ENCODE peak calls at places on chromosomes 2 and 18, in six cellular contexts. One of them, this sample, is unnamed.

GRCh38 chr18:67672142-67672541 is 155.6 kb upstream of the DSEL start:
- DNase-seq in AG04449: peak; percentile 7
- DNase-seq in heart left ventricle: no peak
- DNase-seq in tibial nerve: no peak
- DNase-seq in GM12865: no peak
- DNase-seq in fibroblast of pulmonary artery: no peak
- DNase-seq in this sample: peak; percentile 89

GRCh38 chr2:196970089-196970488 is 43.6 kb upstream of the PGAP1 start:
- DNase-seq in AG04449: no peak
- DNase-seq in heart left ventricle: no peak
- DNase-seq in tibial nerve: no peak
- DNase-seq in GM12865: no peak
- DNase-seq in fibroblast of pulmonary artery: no peak
- DNase-seq in this sample: no peak

GRCh38 chr2:190534310-190535118 is at the start of gene NEMP2:
- DNase-seq in AG04449: no peak
- DNase-seq in heart left ventricle: peak; percentile 87
- DNase-seq in tibial nerve: peak; percentile 50
- DNase-seq in GM12865: peak; percentile 95
- DNase-seq in fibroblast of pulmonary artery: peak; percentile 58
- DNase-seq in this sample: no peak

GRCh38 chr2:28613181-28613580 is 117.3 kb downstream of the PLB1 start:
- DNase-seq in AG04449: no peak
- DNase-seq in heart left ventricle: no peak
- DNase-seq in tibial nerve: no peak
- DNase-seq in GM12865: no peak
- DNase-seq in fibroblast of pulmonary artery: no peak
- DNase-seq in this sample: no peak

GRCh38 chr2:173991857-173992588 is 26.9 kb upstream of the SP3 start:
- DNase-seq in AG04449: no peak
- DNase-seq in heart left ventricle: peak; percentile 53
- DNase-seq in tibial nerve: peak; percentile 79
- DNase-seq in GM12865: peak; percentile 54
- DNase-seq in fibroblast of pulmonary artery: peak; percentile 71
- DNase-seq in this sample: peak; percentile 77

GRCh38 chr2:78063246-78064020 is 541.3 kb upstream of the LRRTM4 start:
- DNase-seq in AG04449: no peak
- DNase-seq in heart left ventricle: no peak
- DNase-seq in tibial nerve: no peak
- DNase-seq in GM12865: no peak
- DNase-seq in fibroblast of pulmonary artery: no peak
- DNase-seq in this sample: no peak

GRCh38 chr2:170176212-170176611 is 1.7 kb upstream of the MYO3B start:
- DNase-seq in AG04449: no peak
- DNase-seq in heart left ventricle: no peak
- DNase-seq in tibial nerve: no peak
- DNase-seq in GM12865: no peak
- DNase-seq in fibroblast of pulmonary artery: no peak
- DNase-seq in this sample: no peak

GRCh38 chr18:76274470-76275289 is 220.4 kb downstream of the ZNF516 start:
- DNase-seq in AG04449: no peak
- DNase-seq in heart left ventricle: no peak
- DNase-seq in tibial nerve: no peak
- DNase-seq in GM12865: peak; percentile 18
- DNase-seq in fibroblast of pulmonary artery: no peak
- DNase-seq in this sample: no peak

GRCh38 chr2:77552956-77553355 is 30.8 kb upstream of the LRRTM4 start:
- DNase-seq in AG04449: no peak
- DNase-seq in heart left ventricle: no peak
- DNase-seq in tibial nerve: no peak
- DNase-seq in GM12865: no peak
- DNase-seq in fibroblast of pulmonary artery: no peak
- DNase-seq in this sample: no peak

GRCh38 chr2:156562136-156562535 is 126.0 kb downstream of the GPD2 start:
- DNase-seq in AG04449: no peak
- DNase-seq in heart left ventricle: no peak
- DNase-seq in tibial nerve: no peak
- DNase-seq in GM12865: no peak
- DNase-seq in fibroblast of pulmonary artery: no peak
- DNase-seq in this sample: no peak

GRCh38 chr2:86807462-86808275 is 17.0 kb upstream of the CD8A start:
- DNase-seq in AG04449: no peak
- DNase-seq in heart left ventricle: no peak
- DNase-seq in tibial nerve: no peak
- DNase-seq in GM12865: peak; percentile 32
- DNase-seq in fibroblast of pulmonary artery: peak; percentile 25
- DNase-seq in this sample: no peak

GRCh38 chr2:230202430-230203109 is 17.2 kb downstream of the SP110 start:
- DNase-seq in AG04449: no peak
- DNase-seq in heart left ventricle: no peak
- DNase-seq in tibial nerve: no peak
- DNase-seq in GM12865: peak; percentile 82
- DNase-seq in fibroblast of pulmonary artery: no peak
- DNase-seq in this sample: no peak

GRCh38 chr2:224433442-224433841 is 31.5 kb upstream of the FAM124B start:
- DNase-seq in AG04449: no peak
- DNase-seq in heart left ventricle: no peak
- DNase-seq in tibial nerve: no peak
- DNase-seq in GM12865: no peak
- DNase-seq in fibroblast of pulmonary artery: no peak
- DNase-seq in this sample: no peak

GRCh38 chr2:237603049-237603717 is 12.6 kb upstream of the RAB17 start:
- DNase-seq in AG04449: no peak
- DNase-seq in heart left ventricle: no peak
- DNase-seq in tibial nerve: no peak
- DNase-seq in GM12865: no peak
- DNase-seq in fibroblast of pulmonary artery: no peak
- DNase-seq in this sample: no peak
- H3K4me3 ChIP-seq in AG04449: no peak overlapping the region
- H3K4me3 ChIP-seq in heart left ventricle: peak overlapping the region; percentile 12
- H3K4me3 ChIP-seq in tibial nerve: no peak overlapping the region
- H3K4me3 ChIP-seq in GM12865: no peak overlapping the region
- H3K4me3 ChIP-seq in fibroblast of pulmonary artery: no peak overlapping the region
- H3K4me3 ChIP-seq in this sample: no peak overlapping the region

DNA sequence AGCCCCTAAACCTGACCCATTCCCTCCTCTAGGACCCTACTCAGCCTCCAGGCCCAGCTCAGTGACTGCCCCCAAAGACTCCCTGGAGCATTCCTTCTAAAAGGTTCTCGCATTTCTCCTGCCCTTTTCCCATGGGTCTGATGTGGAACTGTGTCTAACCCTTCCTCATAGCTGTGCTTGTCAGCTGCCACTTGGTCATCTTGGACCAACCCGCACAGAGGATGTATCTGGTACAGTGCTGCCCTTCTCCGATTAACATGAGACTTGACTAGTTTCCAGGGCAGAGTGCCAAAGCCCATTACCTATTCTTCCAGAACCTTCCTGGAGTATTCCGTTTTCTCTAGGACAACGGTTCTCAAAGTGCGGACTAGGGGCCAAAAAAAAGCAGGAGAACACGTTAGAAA is 518 bp upstream of the NFU1 start:
- DNase-seq in AG04449: no peak
- DNase-seq in heart left ventricle: peak; percentile 55
- DNase-seq in tibial nerve: peak; percentile 17
- DNase-seq in GM12865: no peak
- DNase-seq in fibroblast of pulmonary artery: no peak
- DNase-seq in this sample: no peak
- H3K4me3 ChIP-seq in AG04449: peak overlapping the region; percentile 95
- H3K4me3 ChIP-seq in heart left ventricle: peak overlapping the region; percentile 84
- H3K4me3 ChIP-seq in tibial nerve: peak overlapping the region; percentile 72
- H3K4me3 ChIP-seq in GM12865: peak overlapping the region; percentile 68
- H3K4me3 ChIP-seq in fibroblast of pulmonary artery: peak overlapping the region; percentile 83
- H3K4me3 ChIP-seq in this sample: peak overlapping the region; percentile 77

GRCh38 chr18:77439888-77440287 is 190.2 kb downstream of the GALR1 start:
- DNase-seq in AG04449: no peak
- DNase-seq in heart left ventricle: no peak
- DNase-seq in tibial nerve: no peak
- DNase-seq in GM12865: peak; percentile 6
- DNase-seq in fibroblast of pulmonary artery: no peak
- DNase-seq in this sample: no peak

GRCh38 chr18:77444385-77444784 is 194.7 kb downstream of the GALR1 start:
- DNase-seq in AG04449: no peak
- DNase-seq in heart left ventricle: no peak
- DNase-seq in tibial nerve: no peak
- DNase-seq in GM12865: no peak
- DNase-seq in fibroblast of pulmonary artery: no peak
- DNase-seq in this sample: no peak

GRCh38 chr18:77448046-77448445 is 198.4 kb downstream of the GALR1 start:
- DNase-seq in AG04449: no peak
- DNase-seq in heart left ventricle: no peak
- DNase-seq in tibial nerve: no peak
- DNase-seq in GM12865: no peak
- DNase-seq in fibroblast of pulmonary artery: no peak
- DNase-seq in this sample: no peak

DNA sequence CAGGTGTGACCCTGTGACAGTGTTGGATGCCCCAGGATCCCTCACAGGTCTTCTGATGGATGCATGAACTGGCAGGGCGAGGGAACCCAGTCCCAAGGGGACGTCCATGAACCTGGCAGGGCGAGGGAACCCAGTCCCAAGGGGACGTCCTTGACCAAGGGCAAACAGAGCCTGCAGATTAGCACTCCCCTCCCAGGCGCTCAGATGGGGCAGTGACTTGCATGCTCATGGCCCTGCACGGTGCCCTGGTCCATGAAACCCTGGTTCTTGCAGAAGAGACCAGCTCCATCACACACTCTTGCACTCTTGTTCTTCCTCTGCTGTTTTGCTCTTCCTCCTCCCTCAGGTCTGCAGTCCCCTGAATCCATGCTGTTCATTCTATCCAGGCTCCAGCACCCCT is 192.7 kb downstream of the GALR1 start:
- DNase-seq in AG04449: no peak
- DNase-seq in heart left ventricle: no peak
- DNase-seq in tibial nerve: no peak
- DNase-seq in GM12865: no peak
- DNase-seq in fibroblast of pulmonary artery: no peak
- DNase-seq in this sample: no peak
- H3K4me3 ChIP-seq in AG04449: no peak overlapping the region
- H3K4me3 ChIP-seq in heart left ventricle: no peak overlapping the region
- H3K4me3 ChIP-seq in tibial nerve: no peak overlapping the region
- H3K4me3 ChIP-seq in GM12865: no peak overlapping the region
- H3K4me3 ChIP-seq in fibroblast of pulmonary artery: no peak overlapping the region
- H3K4me3 ChIP-seq in this sample: no peak overlapping the region

DNA sequence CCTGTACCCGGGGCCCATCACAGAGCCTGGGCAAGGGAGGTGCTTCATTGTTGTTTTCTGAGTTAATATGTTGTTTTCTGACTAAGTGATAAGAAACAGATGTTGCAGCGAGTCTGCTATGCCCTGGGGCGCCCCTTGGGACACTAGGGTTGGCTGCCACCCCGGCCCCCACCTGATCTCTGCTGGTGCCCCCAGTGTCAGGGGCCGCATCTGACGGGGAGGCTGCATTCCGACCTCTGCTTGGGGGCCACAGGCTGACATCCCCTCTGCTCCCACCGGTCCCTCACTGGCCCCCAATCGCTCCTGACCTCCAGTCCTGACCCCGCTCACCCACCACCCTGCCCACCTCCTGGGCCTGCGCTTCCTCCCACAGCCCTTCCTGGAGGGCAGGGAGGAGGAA is 65.9 kb downstream of the LONRF2 start:
- DNase-seq in AG04449: no peak
- DNase-seq in heart left ventricle: no peak
- DNase-seq in tibial nerve: no peak
- DNase-seq in GM12865: no peak
- DNase-seq in fibroblast of pulmonary artery: no peak
- DNase-seq in this sample: no peak
- H3K4me3 ChIP-seq in AG04449: no peak overlapping the region
- H3K4me3 ChIP-seq in heart left ventricle: no peak overlapping the region
- H3K4me3 ChIP-seq in tibial nerve: no peak overlapping the region
- H3K4me3 ChIP-seq in GM12865: no peak overlapping the region
- H3K4me3 ChIP-seq in fibroblast of pulmonary artery: no peak overlapping the region
- H3K4me3 ChIP-seq in this sample: no peak overlapping the region

GRCh38 chr2:106542730-106543359 is 55.7 kb downstream of the CD8B2 start:
- DNase-seq in AG04449: no peak
- DNase-seq in heart left ventricle: peak; percentile 63
- DNase-seq in tibial nerve: peak; percentile 63
- DNase-seq in GM12865: peak; percentile 62
- DNase-seq in fibroblast of pulmonary artery: peak; percentile 53
- DNase-seq in this sample: no peak
- H3K4me3 ChIP-seq in AG04449: no peak overlapping the region
- H3K4me3 ChIP-seq in heart left ventricle: peak overlapping the region; percentile 21
- H3K4me3 ChIP-seq in tibial nerve: no peak overlapping the region
- H3K4me3 ChIP-seq in GM12865: no peak overlapping the region
- H3K4me3 ChIP-seq in fibroblast of pulmonary artery: no peak overlapping the region
- H3K4me3 ChIP-seq in this sample: peak overlapping the region; percentile 31

GRCh38 chr18:48613589-48613988 is 74.8 kb downstream of the CTIF start:
- DNase-seq in AG04449: no peak
- DNase-seq in heart left ventricle: no peak
- DNase-seq in tibial nerve: peak; percentile 67
- DNase-seq in GM12865: no peak
- DNase-seq in fibroblast of pulmonary artery: no peak
- DNase-seq in this sample: no peak

GRCh38 chr18:48615566-48616401 is 77.0 kb downstream of the CTIF start:
- DNase-seq in AG04449: no peak
- DNase-seq in heart left ventricle: no peak
- DNase-seq in tibial nerve: no peak
- DNase-seq in GM12865: no peak
- DNase-seq in fibroblast of pulmonary artery: no peak
- DNase-seq in this sample: no peak

GRCh38 chr18:48612511-48612910 is 73.7 kb downstream of the CTIF start:
- DNase-seq in AG04449: no peak
- DNase-seq in heart left ventricle: no peak
- DNase-seq in tibial nerve: no peak
- DNase-seq in GM12865: no peak
- DNase-seq in fibroblast of pulmonary artery: no peak
- DNase-seq in this sample: no peak

GRCh38 chr18:48612917-48613316 is 74.1 kb downstream of the CTIF start:
- DNase-seq in AG04449: no peak
- DNase-seq in heart left ventricle: no peak
- DNase-seq in tibial nerve: no peak
- DNase-seq in GM12865: no peak
- DNase-seq in fibroblast of pulmonary artery: no peak
- DNase-seq in this sample: no peak

GRCh38 chr18:48614005-48614404 is 75.2 kb downstream of the CTIF start:
- DNase-seq in AG04449: no peak
- DNase-seq in heart left ventricle: no peak
- DNase-seq in tibial nerve: no peak
- DNase-seq in GM12865: no peak
- DNase-seq in fibroblast of pulmonary artery: no peak
- DNase-seq in this sample: no peak
- H3K4me3 ChIP-seq in AG04449: no peak overlapping the region
- H3K4me3 ChIP-seq in heart left ventricle: no peak overlapping the region
- H3K4me3 ChIP-seq in tibial nerve: no peak overlapping the region
- H3K4me3 ChIP-seq in GM12865: no peak overlapping the region
- H3K4me3 ChIP-seq in fibroblast of pulmonary artery: no peak overlapping the region
- H3K4me3 ChIP-seq in this sample: no peak overlapping the region

GRCh38 chr2:120291464-120292311 is 39.0 kb downstream of the RALB start:
- DNase-seq in AG04449: no peak
- DNase-seq in heart left ventricle: no peak
- DNase-seq in tibial nerve: no peak
- DNase-seq in GM12865: no peak
- DNase-seq in fibroblast of pulmonary artery: peak; percentile 54
- DNase-seq in this sample: no peak
- H3K4me3 ChIP-seq in AG04449: no peak overlapping the region
- H3K4me3 ChIP-seq in heart left ventricle: no peak overlapping the region
- H3K4me3 ChIP-seq in tibial nerve: no peak overlapping the region
- H3K4me3 ChIP-seq in GM12865: no peak overlapping the region
- H3K4me3 ChIP-seq in fibroblast of pulmonary artery: no peak overlapping the region
- H3K4me3 ChIP-seq in this sample: no peak overlapping the region